ENCODE peak calls at places on chromosomes 5 and 9, in seven cellular contexts. J is tibial nerve, I is choroid plexus epithelial cell, Z is RWPE2, N is psoas muscle, X is fibroblast of pulmonary artery, B is AG09309. U is an unnamed sample.

GRCh38 chr9:98503867-98504800 is 204.6 kb downstream of the GABBR2 start:
- DNase-seq in J (no peak), I (no peak), Z (no peak), N (no peak), X (no peak), B (no peak), U (no peak)

GRCh38 chr5:91301459-91301858 is 81.7 kb downstream of the ARRDC3 start:
- DNase-seq in J (no peak), I (peak), Z (no peak), N (no peak), X (peak), B (peak), U (peak)

GRCh38 chr9:113381909-113382411 is 5.2 kb upstream of the HDHD3 start:
- DNase-seq in J (no peak), I (no peak), Z (no peak), N (no peak), X (no peak), B (no peak), U (no peak)

GRCh38 chr9:112041199-112041535 is 133.9 kb downstream of the SUSD1 start:
- DNase-seq in J (no peak), I (no peak), Z (no peak), N (no peak), X (no peak), B (no peak), U (no peak)

GRCh38 chr5:168747987-168748777 is 169.0 kb upstream of the PANK3 start:
- DNase-seq in J (no peak), I (peak), Z (peak), N (no peak), X (peak), B (no peak), U (peak)

GRCh38 chr9:134602547-134603362 is 38.8 kb upstream of the COL5A1 start:
- DNase-seq in J (peak), I (peak), Z (no peak), N (peak), X (peak), B (peak), U (peak)

GRCh38 chr9:114001794-114002261 is 76.3 kb downstream of the AMBP start:
- DNase-seq in J (peak), I (no peak), Z (peak), N (no peak), X (no peak), B (no peak), U (no peak)

GRCh38 chr9:28135571-28135970 is 562.3 kb upstream of the C9orf72 start:
- DNase-seq in J (no peak), I (no peak), Z (no peak), N (no peak), X (no peak), B (no peak), U (no peak)

GRCh38 chr9:128768581-128768980 is 3.1 kb downstream of the ZER1 start:
- DNase-seq in J (no peak), I (no peak), Z (no peak), N (no peak), X (no peak), B (no peak), U (no peak)

GRCh38 chr5:15702102-15702501 is 202.1 kb downstream of the FBXL7 start:
- DNase-seq in J (no peak), I (peak), Z (no peak), N (no peak), X (peak), B (peak), U (peak)

GRCh38 chr9:109001275-109001676 is 12.0 kb downstream of the CTNNAL1 start:
- DNase-seq in J (no peak), I (peak), Z (no peak), N (no peak), X (peak), B (peak), U (peak)

GRCh38 chr5:40171971-40172370 is 507.7 kb upstream of the PTGER4 start:
- DNase-seq in J (no peak), I (peak), Z (no peak), N (no peak), X (peak), B (peak), U (peak)

GRCh38 chr5:82092-82491 is 9.9 kb upstream of the PLEKHG4B start:
- DNase-seq in J (no peak), I (peak), Z (no peak), N (no peak), X (peak), B (no peak), U (no peak)

GRCh38 chr9:2727966-2728613 is 10.8 kb downstream of the KCNV2 start:
- DNase-seq in J (peak), I (peak), Z (no peak), N (no peak), X (peak), B (no peak), U (peak)

GRCh38 chr9:136645903-136646754 is 16.6 kb upstream of the EGFL7 start:
- DNase-seq in J (no peak), I (peak), Z (no peak), N (peak), X (peak), B (no peak), U (no peak)

GRCh38 chr9:127776195-127776918 is 2.1 kb downstream of the SH2D3C start:
- DNase-seq in J (no peak), I (no peak), Z (no peak), N (peak), X (no peak), B (no peak), U (no peak)

GRCh38 chr5:147906326-147907095 is at the start of gene C5orf46:
- DNase-seq in J (no peak), I (peak), Z (no peak), N (no peak), X (peak), B (no peak), U (peak)

GRCh38 chr5:170867825-170868224 is 6.0 kb downstream of the RANBP17 start:
- DNase-seq in J (no peak), I (no peak), Z (no peak), N (no peak), X (no peak), B (no peak), U (no peak)

GRCh38 chr9:134323741-134324358 is 2.4 kb upstream of the RXRA start:
- DNase-seq in J (no peak), I (peak), Z (no peak), N (peak), X (no peak), B (no peak), U (peak)

GRCh38 chr5:142290574-142291299 is 34.1 kb downstream of the SPRY4 start:
- DNase-seq in J (no peak), I (no peak), Z (no peak), N (no peak), X (peak), B (no peak), U (peak)

GRCh38 chr5:115543365-115543700 is 1.2 kb downstream of the FEM1C start:
- DNase-seq in J (no peak), I (peak), Z (no peak), N (no peak), X (no peak), B (no peak), U (no peak)

GRCh38 chr5:175494271-175495183 is 16.2 kb downstream of the SFXN1 start:
- DNase-seq in J (no peak), I (peak), Z (no peak), N (no peak), X (no peak), B (no peak), U (peak)

GRCh38 chr5:30030110-30030509 is 1163.4 kb upstream of the CDH6 start:
- DNase-seq in J (no peak), I (no peak), Z (no peak), N (no peak), X (no peak), B (no peak), U (no peak)

GRCh38 chr5:132953710-132954109 is 9.7 kb downstream of the AFF4 start:
- DNase-seq in J (no peak), I (no peak), Z (no peak), N (no peak), X (no peak), B (no peak), U (no peak)

GRCh38 chr5:140202078-140202477 is 27.1 kb downstream of the CYSTM1 start:
- DNase-seq in J (no peak), I (no peak), Z (no peak), N (no peak), X (no peak), B (no peak), U (peak)

GRCh38 chr5:80976985-80977384 is 16.8 kb downstream of the RASGRF2 start:
- DNase-seq in J (no peak), I (no peak), Z (no peak), N (no peak), X (no peak), B (no peak), U (no peak)

GRCh38 chr9:70832487-70832886 is 288.9 kb downstream of the TRPM3 start:
- DNase-seq in J (no peak), I (no peak), Z (no peak), N (no peak), X (peak), B (no peak), U (peak)

GRCh38 chr5:38845555-38846378 is at the start of gene OSMR:
- DNase-seq in J (peak), I (peak), Z (peak), N (peak), X (peak), B (peak), U (peak)

GRCh38 chr9:99873531-99873930 is 32.9 kb upstream of the STX17 start:
- DNase-seq in J (no peak), I (peak), Z (no peak), N (no peak), X (peak), B (peak), U (peak)

GRCh38 chr5:98786178-98786853 is 12.9 kb downstream of the RGMB start:
- DNase-seq in J (no peak), I (peak), Z (no peak), N (no peak), X (peak), B (no peak), U (peak)

GRCh38 chr5:36908544-36909260 is 32.1 kb downstream of the NIPBL start:
- DNase-seq in J (no peak), I (no peak), Z (no peak), N (no peak), X (no peak), B (no peak), U (no peak)

GRCh38 chr9:84296146-84296843 is 44.3 kb downstream of the SLC28A3 start:
- DNase-seq in J (no peak), I (peak), Z (no peak), N (no peak), X (peak), B (no peak), U (peak)

DNA sequence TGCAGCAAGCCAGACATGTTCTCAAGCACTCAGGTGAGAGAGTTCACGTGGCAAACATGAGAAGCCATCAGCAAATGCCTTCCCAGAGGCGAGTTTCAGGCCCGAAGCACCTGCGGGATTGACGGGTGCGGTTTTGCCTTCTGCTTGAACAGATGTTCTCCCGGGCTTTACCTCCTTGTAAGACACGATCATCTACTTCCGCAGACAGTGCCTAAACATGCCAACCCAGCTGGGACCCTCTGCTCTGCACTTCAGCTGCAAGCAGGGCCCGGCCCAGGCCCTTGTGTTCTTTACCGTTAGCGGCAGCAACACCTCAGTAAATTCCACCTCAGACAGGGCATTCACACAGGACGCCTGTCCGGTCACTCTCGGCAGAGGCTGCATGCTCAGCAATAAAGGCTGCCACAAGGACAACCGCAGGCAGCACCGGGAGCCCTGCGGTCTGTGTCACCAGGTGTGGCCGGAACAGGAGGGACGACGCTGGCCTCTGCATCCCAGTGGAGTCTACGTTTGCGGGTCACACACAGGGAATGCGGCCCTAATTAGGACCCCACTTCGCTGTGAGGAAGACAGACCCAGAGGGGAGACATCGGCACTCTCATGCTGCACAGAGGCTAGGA is 139.6 kb downstream of the ROR2 start:
- DNase-seq in J (no peak), I (no peak), Z (no peak), N (peak), X (no peak), B (no peak), U (no peak)
- H3K4me3 ChIP-seq in J (no peak), I (no peak), Z (no peak), N (no peak), X (no peak), B (no peak), U (no peak)

GRCh38 chr5:87027570-87027969 is 240.1 kb upstream of the RASA1 start:
- DNase-seq in J (no peak), I (no peak), Z (no peak), N (no peak), X (no peak), B (no peak), U (no peak)
- TF ChIP-seq CTCF in J (no peak), I (no peak), Z (no peak), N (no peak), X (no peak), B (no peak), U (no peak)

GRCh38 chr5:179698935-179699639 is at the start of gene CANX:
- DNase-seq in J (peak), I (no peak), Z (no peak), N (no peak), X (no peak), B (no peak), U (no peak)
- H3K4me3 ChIP-seq in J (peak), I (peak), Z (peak), N (peak), X (peak), B (peak), U (peak)

DNA sequence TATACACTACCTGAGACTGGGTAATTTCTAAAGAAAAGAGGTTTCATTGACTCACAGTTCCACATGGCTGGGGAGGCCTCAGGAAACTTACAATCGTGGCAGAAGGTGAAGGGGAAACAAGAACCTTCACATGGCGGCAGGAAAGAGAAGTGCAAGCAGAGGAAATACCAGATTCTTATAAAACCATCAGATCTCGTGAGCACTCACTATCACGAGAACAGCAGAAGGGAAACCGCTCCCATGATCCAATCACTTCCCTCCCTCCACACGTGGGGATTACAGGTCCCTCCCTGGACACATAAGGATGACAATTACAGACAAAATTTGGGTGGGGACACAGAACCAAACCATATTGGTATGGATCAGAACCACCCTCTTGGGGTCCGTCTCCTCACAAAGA is 44.2 kb upstream of the SPIN1 start:
- DNase-seq in J (no peak), I (no peak), Z (no peak), N (no peak), X (no peak), B (no peak), U (no peak)
- TF ChIP-seq CTCF in J (no peak), I (no peak), Z (no peak), N (no peak), X (no peak), B (no peak), U (no peak)

GRCh38 chr5:72079288-72079687 is 28.0 kb upstream of the MAP1B start:
- DNase-seq in J (no peak), I (peak), Z (no peak), N (peak), X (no peak), B (no peak), U (no peak)
- H3K4me3 ChIP-seq in J (no peak), I (no peak), Z (no peak), N (no peak), X (no peak), B (no peak), U (no peak)

U was measured in fibroblast of mammary gland.